ENCODE peak calls at places on chromosomes 13 and 19, in nine cellular contexts. A is endothelial cell of umbilical vein, L is cardiac fibroblast, Q is hepatocyte, G is AG04449, B is BE2C, M is retinal pigment epithelial cell, F is breast epithelium, V is fibroblast of mammary gland. K is an unnamed sample.

GRCh38 chr13:30737511-30738342 is 2.4 kb downstream of the ALOX5AP start:
- DNase-seq in A (no peak), L (no peak), Q (no peak), G (no peak), B (no peak), M (no peak), F (no peak), V (no peak), K (no peak)

GRCh38 chr19:33282036-33282686 is 20.2 kb downstream of the CEBPA start:
- DNase-seq in A (no peak), L (no peak), Q (peak; percentile 48), G (no peak), B (no peak), M (no peak), F (no peak), V (no peak), K (no peak)

GRCh38 chr19:34306213-34306661 is 51.9 kb downstream of the GARRE1 start:
- DNase-seq in A (no peak), L (no peak), Q (no peak), G (no peak), B (no peak), M (no peak), F (no peak), V (no peak), K (no peak)

GRCh38 chr19:51158474-51159129 is 16.5 kb downstream of the SIGLEC7 start:
- DNase-seq in A (peak; percentile 12), L (peak; percentile 32), Q (peak; percentile 47), G (no peak), B (peak; percentile 69), M (no peak), F (peak; percentile 24), V (peak; percentile 40), K (peak; percentile 23)

GRCh38 chr19:38559428-38560401 is 58.0 kb downstream of the MAP4K1 start:
- DNase-seq in A (no peak), L (no peak), Q (no peak), G (no peak), B (no peak), M (peak; percentile 43), F (peak; percentile 56), V (no peak), K (no peak)

GRCh38 chr13:27857271-27857670 is 62.5 kb upstream of the PDX1 start:
- DNase-seq in A (no peak), L (no peak), Q (no peak), G (no peak), B (no peak), M (no peak), F (no peak), V (no peak), K (no peak)

GRCh38 chr19:55344444-55344843 is 4.8 kb downstream of the KMT5C start:
- DNase-seq in A (no peak), L (no peak), Q (no peak), G (no peak), B (peak; percentile 66), M (no peak), F (peak; percentile 37), V (no peak), K (no peak)

GRCh38 chr13:49374585-49375290 is 69.1 kb downstream of the CAB39L start:
- DNase-seq in A (peak; percentile 5), L (peak; percentile 58), Q (no peak), G (no peak), B (no peak), M (peak; percentile 97), F (no peak), V (peak; percentile 89), K (peak; percentile 59)

GRCh38 chr13:113820813-113821651 is 42.8 kb downstream of the GAS6 start:
- DNase-seq in A (peak; percentile 41), L (peak; percentile 93), Q (peak; percentile 87), G (peak; percentile 88), B (peak; percentile 92), M (peak; percentile 62), F (peak; percentile 96), V (peak; percentile 99), K (peak; percentile 97)

GRCh38 chr19:55667511-55667910 is 7.5 kb upstream of the EPN1 start:
- DNase-seq in A (no peak), L (no peak), Q (no peak), G (no peak), B (no peak), M (no peak), F (no peak), V (no peak), K (no peak)

GRCh38 chr13:75120071-75120470 is 361.9 kb downstream of the TBC1D4 start:
- DNase-seq in A (no peak), L (no peak), Q (no peak), G (no peak), B (no peak), M (peak; percentile 9), F (no peak), V (no peak), K (no peak)

GRCh38 chr13:93231867-93232266 is 5.3 kb downstream of the GPC6 start:
- DNase-seq in A (no peak), L (peak; percentile 18), Q (peak; percentile 32), G (no peak), B (no peak), M (no peak), F (no peak), V (no peak), K (no peak)

GRCh38 chr13:93234459-93234858 is 7.9 kb downstream of the GPC6 start:
- DNase-seq in A (no peak), L (no peak), Q (no peak), G (no peak), B (no peak), M (no peak), F (no peak), V (no peak), K (no peak)

GRCh38 chr13:93230466-93230865 is 3.9 kb downstream of the GPC6 start:
- DNase-seq in A (no peak), L (peak; percentile 83), Q (peak; percentile 22), G (no peak), B (no peak), M (no peak), F (no peak), V (peak; percentile 92), K (peak; percentile 90)

GRCh38 chr13:93235258-93236015 is 8.8 kb downstream of the GPC6 start:
- DNase-seq in A (no peak), L (peak; percentile 51), Q (no peak), G (no peak), B (no peak), M (no peak), F (no peak), V (peak; percentile 88), K (peak; percentile 71)

GRCh38 chr13:93233997-93234416 is 7.4 kb downstream of the GPC6 start:
- DNase-seq in A (no peak), L (no peak), Q (peak; percentile 23), G (no peak), B (no peak), M (no peak), F (no peak), V (no peak), K (no peak)
- TF ChIP-seq CTCF in A (no peak), L (no peak), Q (peak; percentile 21), G (no peak), B (peak; percentile 48), M (peak; percentile 13), F (no peak), V (peak; percentile 29), K (no peak)

DNA sequence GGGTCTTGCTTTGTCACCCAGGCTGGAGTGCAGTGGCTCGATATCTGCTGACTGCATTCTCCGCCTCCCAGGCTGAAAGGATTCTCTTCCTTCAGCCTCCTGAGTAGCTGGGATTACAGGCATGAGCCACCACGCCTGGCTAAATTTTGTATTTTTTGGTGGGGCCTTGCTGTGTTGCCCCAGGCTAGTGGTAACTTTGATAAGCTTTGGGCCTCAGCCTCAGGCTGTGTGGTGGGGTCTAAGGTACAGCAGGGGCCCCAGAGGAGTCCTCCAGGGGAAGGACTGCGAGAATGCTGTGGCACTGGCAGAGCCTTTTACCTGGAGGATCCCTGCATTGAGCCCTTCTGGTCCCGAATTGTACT is 7.2 kb downstream of the DOT1L start:
- DNase-seq in A (no peak), L (no peak), Q (no peak), G (no peak), B (no peak), M (no peak), F (no peak), V (no peak), K (no peak)
- H3K4me3 ChIP-seq in A (no peak overlapping the region), L (no peak overlapping the region), Q (no peak overlapping the region), G (no peak overlapping the region), B (peak overlapping the region; percentile 40), M (no peak overlapping the region), F (no peak overlapping the region), V (no peak overlapping the region), K (no peak overlapping the region)

DNA sequence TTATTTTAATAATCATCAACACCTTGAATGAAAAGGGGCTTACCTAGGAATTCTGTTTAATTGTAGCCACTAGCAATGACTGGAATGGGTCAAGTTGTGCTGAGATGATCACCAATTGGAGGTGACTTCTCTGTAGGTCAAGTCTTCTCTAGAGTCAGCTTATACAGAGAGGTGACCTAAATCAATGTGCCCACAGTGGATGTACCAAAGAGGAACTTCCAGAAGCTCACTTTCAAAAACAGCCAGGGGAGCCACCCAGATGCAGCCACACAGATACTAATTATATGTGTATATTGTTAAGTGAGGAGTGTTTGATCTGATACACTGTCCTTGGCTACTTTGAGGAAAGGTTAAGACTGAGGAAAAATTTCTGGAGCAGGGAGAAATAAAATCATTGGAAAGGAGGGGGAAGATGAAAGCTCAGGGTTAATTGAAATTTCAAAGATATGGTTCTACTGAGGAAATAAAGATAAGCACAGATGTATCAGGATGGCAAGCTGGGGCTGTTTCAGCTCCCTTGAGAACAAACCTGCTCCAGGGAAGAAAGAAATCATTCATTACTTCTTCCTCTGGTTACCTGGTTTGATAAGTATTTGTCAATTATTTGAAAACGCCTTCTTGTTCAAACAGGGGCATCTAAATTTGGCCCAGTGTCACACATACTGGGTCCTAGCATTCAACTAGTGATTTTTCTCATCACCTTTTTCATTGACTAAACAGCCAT is 5.1 kb downstream of the GPR183 start:
- DNase-seq in A (no peak), L (no peak), Q (no peak), G (no peak), B (no peak), M (no peak), F (no peak), V (no peak), K (no peak)
- TF ChIP-seq CTCF in A (no peak), L (no peak), Q (no peak), G (no peak), B (no peak), M (no peak), F (no peak), V (no peak), K (no peak)

GRCh38 chr19:1438035-1438932 is at the start of gene RPS15:
- DNase-seq in A (peak; percentile 98), L (peak; percentile 98), Q (peak; percentile 98), G (peak; percentile 61), B (peak; percentile 95), M (peak; percentile 71), F (peak; percentile 90), V (peak; percentile 93), K (peak; percentile 96)

GRCh38 chr19:1438933-1439358 is 750 bp downstream of the RPS15 start:
- DNase-seq in A (peak; percentile 18), L (no peak), Q (peak; percentile 39), G (no peak), B (no peak), M (no peak), F (no peak), V (no peak), K (no peak)

GRCh38 chr19:1440418-1440801 is 2.2 kb downstream of the RPS15 start:
- DNase-seq in A (no peak), L (no peak), Q (no peak), G (no peak), B (no peak), M (no peak), F (no peak), V (no peak), K (no peak)

GRCh38 chr19:1435378-1435989 is 2.7 kb upstream of the RPS15 start:
- DNase-seq in A (no peak), L (no peak), Q (no peak), G (no peak), B (no peak), M (no peak), F (no peak), V (no peak), K (no peak)

GRCh38 chr19:1437609-1438008 is 587 bp upstream of the RPS15 start:
- DNase-seq in A (no peak), L (no peak), Q (no peak), G (no peak), B (no peak), M (no peak), F (no peak), V (no peak), K (no peak)
- H3K4me3 ChIP-seq in A (no peak overlapping the region), L (no peak overlapping the region), Q (no peak overlapping the region), G (no peak overlapping the region), B (no peak overlapping the region), M (no peak overlapping the region), F (peak overlapping the region; percentile 90), V (no peak overlapping the region), K (no peak overlapping the region)

K was measured in fibroblast of the aortic adventitia.